ENCODE peak calls at places on chromosomes 12 and 14, in eight cellular contexts. I is HTR-8/SVneo; O is NCI-H1436; J is AG10803; N is LoVo; M is NAMALWA; R is effector memory CD8-positive, alpha-beta T cell; L is neuronal stem cell. E is an unnamed sample.
A peak's percentile ranks its signal among the peaks of the same experiment; 100 is the strongest.

GRCh38 chr12:15534322-15534721 is 212.0 kb downstream of the PTPRO start:
- DNase-seq in L (no peak), I (no peak), O (no peak), J (no peak), M (peak; percentile 17), R (no peak), N (peak; percentile 80), E (no peak)

GRCh38 chr12:106841471-106842302 is 67.2 kb downstream of the RIC8B start:
- DNase-seq in J (peak; percentile 46), N (peak; percentile 57), L (peak; percentile 38), O (peak; percentile 23), R (peak; percentile 26), M (peak; percentile 57), I (peak; percentile 47), E (peak; percentile 12)

GRCh38 chr12:12872934-12873275 is 18.5 kb upstream of the GPRC5A start:
- DNase-seq in M (no peak), O (no peak), J (no peak), R (no peak), L (no peak), I (peak; percentile 22), N (no peak), E (no peak)

GRCh38 chr12:121022713-121023112 is 6.4 kb upstream of the C12orf43 start:
- DNase-seq in J (no peak), R (no peak), I (no peak), O (no peak), N (no peak), M (no peak), L (no peak), E (no peak)

GRCh38 chr12:117013726-117014125 is 85.5 kb downstream of the TESC start:
- DNase-seq in R (no peak), I (no peak), O (no peak), J (no peak), L (no peak), N (no peak), M (no peak), E (no peak)

GRCh38 chr12:20476551-20476950 is 108.2 kb downstream of the PDE3A start:
- DNase-seq in N (no peak), L (no peak), M (no peak), J (no peak), R (no peak), O (no peak), I (no peak), E (no peak)

GRCh38 chr14:56217380-56218045 is 99.3 kb downstream of the PELI2 start:
- DNase-seq in M (no peak), N (no peak), J (peak; percentile 30), O (no peak), R (no peak), L (no peak), I (no peak), E (no peak)

GRCh38 chr12:617304-617915 is 45.8 kb downstream of the NINJ2 start:
- DNase-seq in L (no peak), I (no peak), O (no peak), M (no peak), J (peak; percentile 12), N (no peak), R (no peak), E (no peak)

GRCh38 chr12:46084666-46085631 is 94.6 kb upstream of the SCAF11 start:
- DNase-seq in J (no peak), M (no peak), L (no peak), O (no peak), R (no peak), I (no peak), N (peak; percentile 56), E (no peak)

GRCh38 chr14:49456589-49456988 is 129.6 kb downstream of the RPS29 start:
- DNase-seq in O (no peak), J (no peak), R (no peak), L (no peak), M (no peak), I (no peak), N (no peak), E (no peak)

GRCh38 chr12:7915911-7916403 is 20.0 kb downstream of the SLC2A3 start:
- DNase-seq in L (no peak), M (no peak), R (no peak), O (no peak), N (no peak), I (no peak), J (no peak), E (peak; percentile 83)

GRCh38 chr14:31270196-31270772 is 62.7 kb upstream of the HECTD1 start:
- DNase-seq in M (peak; percentile 40), L (no peak), J (no peak), N (no peak), R (no peak), O (no peak), I (no peak), E (no peak)

GRCh38 chr12:22229652-22230279 is 104.7 kb downstream of the ST8SIA1 start:
- DNase-seq in R (no peak), M (no peak), J (peak; percentile 36), O (no peak), L (no peak), I (no peak), N (no peak), E (no peak)

GRCh38 chr12:118635276-118635675 is 258.9 kb downstream of the SUDS3 start:
- DNase-seq in N (no peak), L (no peak), I (no peak), R (no peak), O (no peak), M (no peak), J (no peak), E (no peak)

GRCh38 chr12:460301-461230 is 827 bp downstream of the B4GALNT3 start:
- DNase-seq in L (no peak), O (no peak), J (no peak), M (peak; percentile 28), R (peak; percentile 32), I (peak; percentile 48), N (no peak), E (peak; percentile 52)

GRCh38 chr14:93033983-93034670 is 81.6 kb downstream of the ITPK1 start:
- DNase-seq in R (peak; percentile 42), I (peak; percentile 57), L (no peak), M (peak; percentile 52), N (no peak), O (peak; percentile 47), J (no peak), E (no peak)

GRCh38 chr14:64663174-64663573 is 41.0 kb upstream of the PLEKHG3 start:
- DNase-seq in I (no peak), L (no peak), R (no peak), O (no peak), N (no peak), M (no peak), J (no peak), E (peak; percentile 56)

GRCh38 chr14:89342049-89342448 is 75.0 kb downstream of the FOXN3 start:
- DNase-seq in O (no peak), M (no peak), I (no peak), J (no peak), N (no peak), L (no peak), R (no peak), E (no peak)